ENCODE peak calls at places on chromosome 7, in five cellular contexts. One of them, this sample, is unnamed.

GRCh38 chr7:67738958-67739357 is 742.3 kb downstream of the TYW1 start:
- DNase-seq in tibial nerve: peak; percentile 21
- DNase-seq in H9: no peak
- DNase-seq in neural progenitor cell: no peak
- DNase-seq in endodermal cell: no peak
- DNase-seq in this sample: no peak

GRCh38 chr7:24945899-24946298 is 34.1 kb downstream of the OSBPL3 start:
- DNase-seq in endodermal cell: peak; percentile 53
- DNase-seq in neural progenitor cell: no peak
- DNase-seq in H9: peak; percentile 42
- DNase-seq in tibial nerve: no peak
- DNase-seq in this sample: no peak

GRCh38 chr7:7369134-7369533 is 166.5 kb downstream of the COL28A1 start:
- DNase-seq in endodermal cell: no peak
- DNase-seq in neural progenitor cell: no peak
- DNase-seq in H9: no peak
- DNase-seq in tibial nerve: no peak
- DNase-seq in this sample: no peak

GRCh38 chr7:73738220-73738611 is 386 bp downstream of the ABHD11 start:
- DNase-seq in endodermal cell: peak; percentile 90
- DNase-seq in H9: peak; percentile 76
- DNase-seq in tibial nerve: peak; percentile 22
- DNase-seq in neural progenitor cell: peak; percentile 74
- DNase-seq in this sample: peak; percentile 44

GRCh38 chr7:142833174-142834027 is 21.5 kb upstream of the EPHB6 start:
- DNase-seq in H9: no peak
- DNase-seq in endodermal cell: no peak
- DNase-seq in tibial nerve: no peak
- DNase-seq in neural progenitor cell: no peak
- DNase-seq in this sample: no peak

GRCh38 chr7:77239471-77239870 is 39.9 kb upstream of the FGL2 start:
- DNase-seq in neural progenitor cell: no peak
- DNase-seq in endodermal cell: no peak
- DNase-seq in H9: no peak
- DNase-seq in tibial nerve: no peak
- DNase-seq in this sample: peak; percentile 57

GRCh38 chr7:131328387-131329175 is 905 bp downstream of the MKLN1 start:
- DNase-seq in neural progenitor cell: no peak
- DNase-seq in tibial nerve: no peak
- DNase-seq in H9: no peak
- DNase-seq in endodermal cell: no peak
- DNase-seq in this sample: no peak

GRCh38 chr7:132138817-132139216 is 437.5 kb downstream of the PLXNA4 start:
- DNase-seq in endodermal cell: no peak
- DNase-seq in neural progenitor cell: peak; percentile 56
- DNase-seq in H9: no peak
- DNase-seq in tibial nerve: no peak
- DNase-seq in this sample: no peak

GRCh38 chr7:114085592-114086490 is 167.0 kb upstream of the PPP1R3A start:
- DNase-seq in endodermal cell: peak; percentile 94
- DNase-seq in tibial nerve: peak; percentile 73
- DNase-seq in H9: peak; percentile 90
- DNase-seq in neural progenitor cell: peak; percentile 76
- DNase-seq in this sample: no peak

GRCh38 chr7:25926009-25926408 is 226.0 kb upstream of the NFE2L3 start:
- DNase-seq in neural progenitor cell: no peak
- DNase-seq in endodermal cell: no peak
- DNase-seq in tibial nerve: no peak
- DNase-seq in H9: no peak
- DNase-seq in this sample: no peak

GRCh38 chr7:73717025-73717807 is 2.3 kb downstream of the STX1A start:
- DNase-seq in endodermal cell: no peak
- DNase-seq in neural progenitor cell: no peak
- DNase-seq in tibial nerve: no peak
- DNase-seq in H9: no peak
- DNase-seq in this sample: no peak

GRCh38 chr7:732094-732541 is 5.0 kb upstream of the PRKAR1B start:
- DNase-seq in tibial nerve: no peak
- DNase-seq in H9: peak; percentile 48
- DNase-seq in endodermal cell: peak; percentile 73
- DNase-seq in neural progenitor cell: no peak
- DNase-seq in this sample: peak; percentile 36

GRCh38 chr7:106420210-106420609 is 135.4 kb upstream of the NAMPT start:
- DNase-seq in tibial nerve: no peak
- DNase-seq in endodermal cell: no peak
- DNase-seq in neural progenitor cell: no peak
- DNase-seq in H9: no peak
- DNase-seq in this sample: no peak

GRCh38 chr7:136865236-136865635 is 3.2 kb upstream of the CHRM2 start:
- DNase-seq in tibial nerve: no peak
- DNase-seq in H9: no peak
- DNase-seq in neural progenitor cell: no peak
- DNase-seq in endodermal cell: no peak
- DNase-seq in this sample: no peak

GRCh38 chr7:107043916-107044346 is 574 bp upstream of the PRKAR2B start:
- DNase-seq in endodermal cell: no peak
- DNase-seq in neural progenitor cell: no peak
- DNase-seq in tibial nerve: no peak
- DNase-seq in H9: no peak
- DNase-seq in this sample: no peak

GRCh38 chr7:134691820-134692705 is 45.4 kb downstream of the BPGM start:
- DNase-seq in neural progenitor cell: no peak
- DNase-seq in tibial nerve: no peak
- DNase-seq in H9: no peak
- DNase-seq in endodermal cell: no peak
- DNase-seq in this sample: no peak

GRCh38 chr7:90675982-90676381 is 79.9 kb downstream of the CDK14 start:
- DNase-seq in neural progenitor cell: no peak
- DNase-seq in H9: no peak
- DNase-seq in endodermal cell: no peak
- DNase-seq in tibial nerve: no peak
- DNase-seq in this sample: no peak

GRCh38 chr7:105202561-105203130 is 186.1 kb downstream of the SRPK2 start:
- DNase-seq in endodermal cell: no peak
- DNase-seq in tibial nerve: no peak
- DNase-seq in neural progenitor cell: no peak
- DNase-seq in H9: no peak
- DNase-seq in this sample: no peak

GRCh38 chr7:7761340-7761973 is 43.0 kb upstream of the RPA3 start:
- DNase-seq in endodermal cell: no peak
- DNase-seq in H9: no peak
- DNase-seq in tibial nerve: no peak
- DNase-seq in neural progenitor cell: no peak
- DNase-seq in this sample: peak; percentile 59

GRCh38 chr7:92809397-92810241 is 26.8 kb downstream of the CDK6 start:
- DNase-seq in endodermal cell: peak; percentile 56
- DNase-seq in tibial nerve: no peak
- DNase-seq in H9: peak; percentile 43
- DNase-seq in neural progenitor cell: peak; percentile 21
- DNase-seq in this sample: peak; percentile 76

GRCh38 chr7:149310113-149310836 is 48.3 kb downstream of the ZNF783 start:
- DNase-seq in tibial nerve: no peak
- DNase-seq in neural progenitor cell: no peak
- DNase-seq in endodermal cell: no peak
- DNase-seq in H9: no peak
- DNase-seq in this sample: no peak

GRCh38 chr7:13832346-13832745 is 157.1 kb downstream of the ETV1 start:
- DNase-seq in tibial nerve: no peak
- DNase-seq in neural progenitor cell: no peak
- DNase-seq in H9: no peak
- DNase-seq in endodermal cell: no peak
- DNase-seq in this sample: no peak

GRCh38 chr7:140005341-140005740 is 57.4 kb downstream of the PARP12 start:
- DNase-seq in endodermal cell: no peak
- DNase-seq in neural progenitor cell: no peak
- DNase-seq in H9: no peak
- DNase-seq in tibial nerve: no peak
- DNase-seq in this sample: no peak

GRCh38 chr7:97025983-97026704 is 1.5 kb upstream of the DLX5 start:
- DNase-seq in tibial nerve: no peak
- DNase-seq in neural progenitor cell: peak; percentile 53
- DNase-seq in endodermal cell: peak; percentile 76
- DNase-seq in H9: no peak
- DNase-seq in this sample: no peak

GRCh38 chr7:114759347-114760062 is 162.4 kb upstream of the MDFIC start:
- DNase-seq in H9: no peak
- DNase-seq in neural progenitor cell: peak; percentile 6
- DNase-seq in tibial nerve: no peak
- DNase-seq in endodermal cell: no peak
- DNase-seq in this sample: no peak

GRCh38 chr7:77657427-77658331 is 38.6 kb upstream of the RSBN1L start:
- DNase-seq in tibial nerve: no peak
- DNase-seq in neural progenitor cell: peak; percentile 37
- DNase-seq in H9: no peak
- DNase-seq in endodermal cell: no peak
- DNase-seq in this sample: no peak

GRCh38 chr7:129072410-129073063 is 17.6 kb upstream of the TNPO3 start:
- DNase-seq in H9: no peak
- DNase-seq in endodermal cell: no peak
- DNase-seq in tibial nerve: no peak
- DNase-seq in neural progenitor cell: no peak
- DNase-seq in this sample: no peak

GRCh38 chr7:127512587-127512986 is 72.8 kb downstream of the GCC1 start:
- DNase-seq in endodermal cell: peak; percentile 53
- DNase-seq in neural progenitor cell: no peak
- DNase-seq in H9: no peak
- DNase-seq in tibial nerve: no peak
- DNase-seq in this sample: no peak

GRCh38 chr7:24740821-24741220 is 16.4 kb downstream of the GSDME start:
- DNase-seq in tibial nerve: no peak
- DNase-seq in endodermal cell: no peak
- DNase-seq in H9: no peak
- DNase-seq in neural progenitor cell: no peak
- DNase-seq in this sample: no peak

GRCh38 chr7:37247881-37248280 is 200.8 kb downstream of the ELMO1 start:
- DNase-seq in neural progenitor cell: peak; percentile 24
- DNase-seq in H9: peak; percentile 74
- DNase-seq in tibial nerve: no peak
- DNase-seq in endodermal cell: peak; percentile 80
- DNase-seq in this sample: no peak

DNA sequence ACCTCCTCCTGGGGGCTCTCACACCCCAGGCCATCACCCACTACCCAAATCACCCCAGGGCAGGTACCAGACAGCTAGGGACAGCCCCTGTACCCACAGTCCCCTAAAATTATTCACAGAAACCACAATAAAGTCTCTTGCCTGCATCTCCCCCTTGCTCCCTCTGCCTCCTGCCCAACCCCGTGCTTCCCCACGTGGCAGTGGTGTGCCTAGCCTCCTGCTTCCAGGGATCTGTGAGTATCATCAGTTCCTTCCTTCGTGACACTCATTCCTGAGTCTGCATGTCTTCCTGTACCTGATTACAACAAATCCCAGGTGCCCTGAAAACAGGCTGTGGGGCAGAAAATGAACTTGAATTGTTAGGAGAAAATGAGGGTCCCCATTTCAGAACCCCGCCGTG is 61.5 kb downstream of the PRKAG2 start:
- DNase-seq in neural progenitor cell: no peak
- DNase-seq in tibial nerve: no peak
- DNase-seq in endodermal cell: no peak
- DNase-seq in H9: no peak
- DNase-seq in this sample: no peak
- H3K27me3 ChIP-seq in neural progenitor cell: peaks cover 33% of the 10 kb centered on the region
- H3K27me3 ChIP-seq in tibial nerve: no peaks in the 10 kb centered on the region
- H3K27me3 ChIP-seq in endodermal cell: peaks cover 33% of the 10 kb centered on the region
- H3K27me3 ChIP-seq in H9: no peaks in the 10 kb centered on the region
- H3K27me3 ChIP-seq in this sample: no peaks in the 10 kb centered on the region

DNA sequence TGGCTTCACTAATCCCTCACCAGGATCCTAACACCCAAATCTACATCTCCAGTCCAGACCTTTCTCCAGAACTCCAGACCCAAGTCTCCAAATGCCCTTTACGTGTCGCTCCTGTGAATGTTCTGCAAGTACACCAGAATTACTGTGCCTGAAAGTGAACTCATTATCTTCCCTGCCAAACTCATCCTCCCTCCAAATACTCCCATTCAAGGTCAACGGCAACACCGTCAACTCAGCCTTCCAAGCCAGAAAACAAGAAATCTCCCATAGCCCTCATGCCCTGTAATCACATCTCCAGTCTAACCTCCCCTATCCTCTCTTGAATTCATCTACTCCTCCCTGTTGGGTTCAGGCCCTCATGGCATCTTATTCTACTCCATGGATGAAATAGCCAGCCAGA is 12.3 kb downstream of the CREB3L2 start:
- DNase-seq in neural progenitor cell: no peak
- DNase-seq in H9: no peak
- DNase-seq in tibial nerve: no peak
- DNase-seq in endodermal cell: no peak
- DNase-seq in this sample: no peak
- H3K4me1 ChIP-seq in neural progenitor cell: peaks cover 15% of the 10 kb centered on the region
- H3K4me1 ChIP-seq in H9: peaks cover 14% of the 10 kb centered on the region
- H3K4me1 ChIP-seq in tibial nerve: peaks cover 86% of the 10 kb centered on the region
- H3K4me1 ChIP-seq in endodermal cell: no peaks in the 10 kb centered on the region
- H3K4me1 ChIP-seq in this sample: peaks cover 10% of the 10 kb centered on the region

DNA sequence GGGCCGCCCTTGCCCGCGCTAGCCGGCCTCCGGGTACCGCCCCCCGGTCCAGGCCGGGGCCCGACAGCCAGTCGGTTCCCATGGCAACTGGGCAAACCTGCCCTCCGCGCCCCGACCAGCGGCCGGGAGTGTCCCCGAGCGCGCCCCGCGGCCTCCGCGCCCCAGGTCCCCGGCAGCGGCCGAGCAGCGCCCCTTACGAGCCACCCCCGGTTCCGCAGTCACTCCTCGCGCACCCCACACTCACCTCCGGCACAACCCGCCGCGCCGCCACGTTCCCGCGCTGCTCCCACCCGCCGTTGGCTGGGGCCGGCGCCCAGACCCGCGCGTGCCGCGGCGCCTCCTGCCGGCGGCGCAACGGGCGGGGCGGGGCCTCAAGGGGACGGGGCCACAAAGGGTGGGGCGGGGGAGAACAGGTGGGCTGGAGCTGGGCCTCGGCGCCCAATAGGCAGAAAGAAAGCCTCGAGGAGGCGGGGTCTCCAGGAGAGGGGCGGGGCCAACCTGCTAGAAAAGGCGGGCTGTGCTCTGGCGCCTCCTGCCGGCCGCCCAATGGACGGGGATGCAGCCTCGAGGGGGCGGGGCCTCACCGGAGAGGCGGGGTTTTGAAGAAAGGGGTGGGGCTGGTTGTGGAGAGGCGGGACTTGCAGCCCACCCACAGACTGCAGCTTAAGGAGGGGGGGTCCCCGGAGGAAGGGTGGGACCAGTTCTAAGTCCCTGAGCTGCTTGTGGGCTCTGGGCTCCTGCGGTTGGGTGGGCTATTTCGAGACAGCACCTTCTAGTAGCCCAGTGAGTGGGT is at the start of gene RADIL:
- DNase-seq in neural progenitor cell: peak; percentile 97
- DNase-seq in endodermal cell: peak; percentile 99
- DNase-seq in H9: peak; percentile 95
- DNase-seq in tibial nerve: peak; percentile 95
- DNase-seq in this sample: peak; percentile 78
- H3K27ac ChIP-seq in neural progenitor cell: no peak within 1 kb of the TSS
- H3K27ac ChIP-seq in endodermal cell: peak within 1 kb of the TSS; percentile 79
- H3K27ac ChIP-seq in H9: no peak within 1 kb of the TSS
- H3K27ac ChIP-seq in tibial nerve: peak within 1 kb of the TSS; percentile 90
- H3K27ac ChIP-seq in this sample: no peak within 1 kb of the TSS

GRCh38 chr7:31058122-31058521 is 6.0 kb downstream of the ADCYAP1R1 start:
- DNase-seq in H9: no peak
- DNase-seq in tibial nerve: no peak
- DNase-seq in endodermal cell: no peak
- DNase-seq in neural progenitor cell: no peak
- DNase-seq in this sample: no peak
- H3K27me3 ChIP-seq in H9: peaks cover 5% of the 10 kb centered on the region
- H3K27me3 ChIP-seq in tibial nerve: no peaks in the 10 kb centered on the region
- H3K27me3 ChIP-seq in endodermal cell: peaks cover 23% of the 10 kb centered on the region
- H3K27me3 ChIP-seq in neural progenitor cell: peaks cover 75% of the 10 kb centered on the region
- H3K27me3 ChIP-seq in this sample: no peaks in the 10 kb centered on the region